ENCODE peak calls at places on chromosomes 1 and 21, in ten cellular contexts. Z is Kasumi-1, F is nucleus accumbens, O is ovary, I is Karpas-422, N is glutamatergic neuron, T is NCI-H774, B is nephron progenitor cell, V is fibroblast of mammary gland, C is psoas muscle. S is an unnamed sample.

GRCh38 chr21:15174923-15175322 is 110.1 kb upstream of the NRIP1 start:
- DNase-seq in Z (no peak), F (no peak), O (no peak), I (no peak), N (no peak), T (no peak), B (no peak), V (no peak), C (no peak), S (no peak)

GRCh38 chr1:86508583-86508969 is 38.3 kb upstream of the CLCA4 start:
- DNase-seq in Z (no peak), F (no peak), O (no peak), I (no peak), N (no peak), T (no peak), B (no peak), V (peak), C (no peak), S (no peak)

GRCh38 chr1:29708818-29709710 is 472.7 kb downstream of the PTPRU start:
- DNase-seq in Z (no peak), F (no peak), O (no peak), I (no peak), N (no peak), T (no peak), B (peak), V (peak), C (no peak), S (no peak)

GRCh38 chr1:56627636-56628039 is 17.5 kb upstream of the PRKAA2 start:
- DNase-seq in Z (no peak), F (no peak), O (no peak), I (no peak), N (no peak), T (peak), B (no peak), V (no peak), C (no peak), S (no peak)

GRCh38 chr21:17045214-17045835 is 467.5 kb upstream of the CXADR start:
- DNase-seq in Z (peak), F (no peak), O (no peak), I (peak), N (no peak), T (no peak), B (no peak), V (peak), C (no peak), S (no peak)

GRCh38 chr1:153956997-153957715 is 1.3 kb downstream of the CRTC2 start:
- DNase-seq in Z (no peak), F (no peak), O (no peak), I (peak), N (no peak), T (no peak), B (no peak), V (no peak), C (no peak), S (no peak)

GRCh38 chr1:15961492-15961891 is 14.4 kb downstream of the ZBTB17 start:
- DNase-seq in Z (no peak), F (no peak), O (no peak), I (no peak), N (no peak), T (no peak), B (no peak), V (no peak), C (no peak), S (no peak)

GRCh38 chr1:99965646-99966375 is 4.0 kb upstream of the SLC35A3 start:
- DNase-seq in Z (no peak), F (no peak), O (no peak), I (no peak), N (no peak), T (no peak), B (no peak), V (no peak), C (no peak), S (no peak)

GRCh38 chr1:111733183-111733995 is 5.8 kb downstream of the INKA2 start:
- DNase-seq in Z (peak), F (peak), O (no peak), I (no peak), N (peak), T (no peak), B (peak), V (peak), C (peak), S (no peak)

GRCh38 chr1:109193653-109194590 is 19.8 kb upstream of the SARS1 start:
- DNase-seq in Z (peak), F (no peak), O (peak), I (peak), N (peak), T (no peak), B (peak), V (no peak), C (peak), S (peak)

GRCh38 chr1:13760921-13761320 is 60.9 kb downstream of the PRDM2 start:
- DNase-seq in Z (no peak), F (no peak), O (no peak), I (no peak), N (no peak), T (no peak), B (no peak), V (no peak), C (no peak), S (no peak)

GRCh38 chr21:44513389-44514217 is 26.4 kb downstream of the KRTAP10-1 start:
- DNase-seq in Z (no peak), F (no peak), O (no peak), I (no peak), N (peak), T (no peak), B (no peak), V (no peak), C (no peak), S (no peak)

GRCh38 chr1:162283657-162284056 is 93.0 kb downstream of the SPATA46 start:
- DNase-seq in Z (no peak), F (no peak), O (no peak), I (no peak), N (no peak), T (no peak), B (no peak), V (no peak), C (no peak), S (no peak)

GRCh38 chr1:65813956-65814355 is 21.3 kb downstream of the PDE4B start:
- DNase-seq in Z (no peak), F (peak), O (no peak), I (no peak), N (peak), T (peak), B (no peak), V (peak), C (no peak), S (no peak)

GRCh38 chr1:199279872-199280649 is 641.2 kb downstream of the PTPRC start:
- DNase-seq in Z (no peak), F (no peak), O (no peak), I (no peak), N (no peak), T (no peak), B (no peak), V (peak), C (no peak), S (no peak)

GRCh38 chr1:184954232-184954995 is 19.9 kb downstream of the NIBAN1 start:
- DNase-seq in Z (no peak), F (no peak), O (no peak), I (peak), N (no peak), T (no peak), B (no peak), V (peak), C (no peak), S (no peak)